ENCODE peak calls at places on chromosome 13, in nine cellular contexts. P, B, Q, H, F, A, Z, R and K are unnamed samples.

GRCh38 chr13:98340026-98340425 is 163.0 kb upstream of the RNF113B start:
- DNase-seq in P (no peak), B (no peak), Q (no peak), H (no peak), F (no peak), A (no peak), Z (no peak), R (no peak), K (no peak)

GRCh38 chr13:65292488-65292901 is 1937.6 kb downstream of the PCDH9 start:
- DNase-seq in P (no peak), B (no peak), Q (no peak), H (no peak), F (no peak), A (no peak), Z (peak; percentile 8), R (no peak), K (peak; percentile 77)

GRCh38 chr13:32262165-32262564 is 53.0 kb downstream of the ZAR1L start:
- DNase-seq in P (no peak), B (no peak), Q (no peak), H (no peak), F (no peak), A (no peak), Z (peak; percentile 49), R (no peak), K (no peak)

GRCh38 chr13:78603240-78603947 is at the start of gene POU4F1:
- DNase-seq in P (peak; percentile 38), B (no peak), Q (peak; percentile 61), H (no peak), F (peak; percentile 71), A (peak; percentile 53), Z (no peak), R (no peak), K (peak; percentile 90)

GRCh38 chr13:25980255-25980654 is 71.6 kb downstream of the SHISA2 start:
- DNase-seq in P (no peak), B (no peak), Q (no peak), H (no peak), F (no peak), A (no peak), Z (peak; percentile 28), R (no peak), K (peak; percentile 26)

GRCh38 chr13:66506979-66507378 is 723.2 kb downstream of the PCDH9 start:
- DNase-seq in P (no peak), B (no peak), Q (no peak), H (no peak), F (no peak), A (no peak), Z (no peak), R (no peak), K (no peak)

GRCh38 chr13:99585609-99586008 is 84.3 kb downstream of the TM9SF2 start:
- DNase-seq in P (no peak), B (no peak), Q (no peak), H (no peak), F (no peak), A (no peak), Z (peak; percentile 19), R (no peak), K (no peak)

GRCh38 chr13:72104656-72105180 is 237.7 kb upstream of the DACH1 start:
- DNase-seq in P (no peak), B (no peak), Q (no peak), H (no peak), F (no peak), A (peak; percentile 10), Z (no peak), R (no peak), K (no peak)

GRCh38 chr13:25203256-25203794 is 31.2 kb upstream of the AMER2 start:
- DNase-seq in P (no peak), B (no peak), Q (no peak), H (no peak), F (no peak), A (no peak), Z (peak; percentile 20), R (no peak), K (no peak)

GRCh38 chr13:65808061-65808460 is 1422.1 kb downstream of the PCDH9 start:
- DNase-seq in P (no peak), B (no peak), Q (no peak), H (no peak), F (no peak), A (no peak), Z (peak; percentile 23), R (no peak), K (no peak)

DNA sequence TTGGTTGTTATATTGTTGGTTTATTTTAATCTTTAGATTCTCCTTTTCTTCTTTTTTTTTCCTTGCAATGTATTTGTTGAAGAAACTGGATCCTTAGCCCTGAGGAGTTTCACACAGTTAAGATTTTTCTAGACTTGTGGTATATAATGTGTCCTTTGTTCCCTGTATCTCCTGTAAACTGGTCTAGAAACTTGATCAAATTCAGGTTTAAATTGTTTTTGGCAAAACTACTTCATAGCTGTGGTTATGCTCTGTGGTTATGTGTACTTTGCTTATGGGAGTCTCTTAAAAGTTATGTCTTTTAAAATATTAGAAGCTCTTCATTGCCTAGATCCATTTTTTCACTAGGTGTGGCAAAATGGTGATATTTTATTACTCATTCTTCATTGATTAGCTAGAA is 3.7 kb upstream of the MTRF1 start:
- DNase-seq in P (no peak), B (no peak), Q (no peak), H (no peak), F (no peak), A (no peak), Z (peak; percentile 10), R (no peak), K (no peak)
- H3K9me3 ChIP-seq in P (no peaks in the 10 kb centered on the region), B (peaks cover 5% of the 10 kb centered on the region), Q (no peaks in the 10 kb centered on the region), H (no peaks in the 10 kb centered on the region), F (no peaks in the 10 kb centered on the region), A (no peaks in the 10 kb centered on the region), Z (peaks cover 4% of the 10 kb centered on the region), R (peaks cover 11% of the 10 kb centered on the region), K (no peaks in the 10 kb centered on the region)

DNA sequence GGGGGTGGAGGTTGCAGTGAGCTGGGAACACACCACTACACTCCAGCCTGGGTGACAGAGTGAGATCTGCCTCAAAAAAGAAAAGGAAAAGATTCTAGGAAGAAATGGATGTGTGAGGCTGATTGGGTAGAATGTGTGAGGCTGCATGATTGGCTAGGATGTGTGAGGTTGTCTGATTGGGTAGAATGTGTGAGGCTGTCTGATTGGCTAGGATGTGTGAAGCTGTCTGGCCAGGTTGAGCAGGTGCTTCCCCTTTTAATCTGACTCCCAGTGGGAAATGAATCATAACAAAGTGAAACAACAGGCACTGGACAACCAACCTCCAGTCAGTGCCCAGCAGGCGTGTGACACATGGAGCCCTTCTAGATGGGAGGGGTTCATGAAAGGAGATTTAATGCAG is 14.7 kb downstream of the C13orf46 start:
- DNase-seq in P (no peak), B (no peak), Q (no peak), H (no peak), F (peak; percentile 14), A (no peak), Z (peak; percentile 34), R (no peak), K (no peak)
- H3K9me3 ChIP-seq in P (no peaks in the 10 kb centered on the region), B (no peaks in the 10 kb centered on the region), Q (no peaks in the 10 kb centered on the region), H (no peaks in the 10 kb centered on the region), F (no peaks in the 10 kb centered on the region), A (no peaks in the 10 kb centered on the region), Z (no peaks in the 10 kb centered on the region), R (no peaks in the 10 kb centered on the region), K (no peaks in the 10 kb centered on the region)

GRCh38 chr13:58625703-58626389 is 994.3 kb downstream of the PCDH17 start:
- DNase-seq in P (no peak), B (peak; percentile 23), Q (no peak), H (no peak), F (no peak), A (no peak), Z (no peak), R (no peak), K (no peak)

GRCh38 chr13:58630794-58631193 is 999.2 kb downstream of the PCDH17 start:
- DNase-seq in P (no peak), B (no peak), Q (no peak), H (no peak), F (no peak), A (no peak), Z (no peak), R (no peak), K (no peak)
- H3K9me3 ChIP-seq in P (no peaks in the 10 kb centered on the region), B (no peaks in the 10 kb centered on the region), Q (no peaks in the 10 kb centered on the region), H (no peaks in the 10 kb centered on the region), F (no peaks in the 10 kb centered on the region), A (no peaks in the 10 kb centered on the region), Z (no peaks in the 10 kb centered on the region), R (no peaks in the 10 kb centered on the region), K (no peaks in the 10 kb centered on the region)

GRCh38 chr13:111973186-111974064 is 93.5 kb upstream of the SOX1 start:
- DNase-seq in P (no peak), B (no peak), Q (no peak), H (no peak), F (no peak), A (no peak), Z (no peak), R (no peak), K (no peak)
- H3K9me3 ChIP-seq in P (no peaks in the 10 kb centered on the region), B (no peaks in the 10 kb centered on the region), Q (no peaks in the 10 kb centered on the region), H (no peaks in the 10 kb centered on the region), F (no peaks in the 10 kb centered on the region), A (no peaks in the 10 kb centered on the region), Z (no peaks in the 10 kb centered on the region), R (no peaks in the 10 kb centered on the region), K (peaks cover 12% of the 10 kb centered on the region)

GRCh38 chr13:19158006-19158405 is 23.6 kb downstream of the TUBA3C start:
- DNase-seq in P (no peak), B (peak; percentile 40), Q (no peak), H (no peak), F (no peak), A (no peak), Z (no peak), R (no peak), K (no peak)

GRCh38 chr13:19159761-19160420 is 21.7 kb downstream of the TUBA3C start:
- DNase-seq in P (no peak), B (peak; percentile 31), Q (no peak), H (no peak), F (no peak), A (no peak), Z (no peak), R (no peak), K (no peak)

GRCh38 chr13:19159181-19159580 is 22.4 kb downstream of the TUBA3C start:
- DNase-seq in P (no peak), B (peak; percentile 29), Q (no peak), H (no peak), F (no peak), A (no peak), Z (no peak), R (no peak), K (no peak)

GRCh38 chr13:19157461-19157860 is 24.2 kb downstream of the TUBA3C start:
- DNase-seq in P (no peak), B (peak; percentile 21), Q (no peak), H (no peak), F (no peak), A (no peak), Z (no peak), R (no peak), K (no peak)

GRCh38 chr13:19158526-19158925 is 23.1 kb downstream of the TUBA3C start:
- DNase-seq in P (no peak), B (peak; percentile 54), Q (no peak), H (no peak), F (no peak), A (no peak), Z (no peak), R (no peak), K (no peak)
- H3K9me3 ChIP-seq in P (no peaks in the 10 kb centered on the region), B (no peaks in the 10 kb centered on the region), Q (no peaks in the 10 kb centered on the region), H (no peaks in the 10 kb centered on the region), F (no peaks in the 10 kb centered on the region), A (no peaks in the 10 kb centered on the region), Z (no peaks in the 10 kb centered on the region), R (peaks cover 4% of the 10 kb centered on the region), K (peaks cover 10% of the 10 kb centered on the region)

DNA sequence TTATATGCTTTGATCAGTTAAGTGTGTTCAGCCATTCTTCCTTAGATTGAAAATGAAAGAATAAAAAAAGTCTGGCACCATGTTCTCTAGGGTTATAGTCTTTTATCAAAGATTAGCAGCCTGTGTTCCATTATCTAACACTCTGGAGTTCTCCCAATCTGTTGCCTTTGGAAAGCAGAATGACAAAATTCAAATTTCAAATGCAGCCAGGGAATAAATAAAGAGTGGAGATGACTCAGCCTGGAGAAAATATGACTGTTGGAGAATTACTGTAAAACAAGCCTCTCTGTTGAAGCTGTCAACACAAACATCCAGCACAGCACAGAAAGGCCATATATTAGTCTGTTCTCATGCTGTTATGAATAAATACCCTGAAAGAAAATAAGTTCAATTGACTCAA is 650.5 kb upstream of the SLC10A2 start:
- DNase-seq in P (no peak), B (no peak), Q (no peak), H (no peak), F (no peak), A (no peak), Z (no peak), R (no peak), K (no peak)
- H3K9me3 ChIP-seq in P (no peaks in the 10 kb centered on the region), B (no peaks in the 10 kb centered on the region), Q (no peaks in the 10 kb centered on the region), H (no peaks in the 10 kb centered on the region), F (no peaks in the 10 kb centered on the region), A (no peaks in the 10 kb centered on the region), Z (no peaks in the 10 kb centered on the region), R (no peaks in the 10 kb centered on the region), K (no peaks in the 10 kb centered on the region)